ENCODE peak calls at places on chromosomes 7 and 10, in six cellular contexts. One of them, this sample, is unnamed.

GRCh38 chr10:5376450-5376849 is 11.7 kb downstream of the UCN3 start:
- DNase-seq in activated T-cell treated with anti-CD3 and anti-CD28 coated beads, Interleukin-2, amount 50 U/mL, for 24 hours: no peak
- DNase-seq in kidney glomerular epithelial cell: no peak
- DNase-seq in GM20000: no peak
- DNase-seq in Caki2: no peak
- DNase-seq in NAMALWA: no peak
- DNase-seq in this sample: no peak

GRCh38 chr7:101108330-101108857 is 18.5 kb upstream of the SERPINE1 start:
- DNase-seq in activated T-cell treated with anti-CD3 and anti-CD28 coated beads, Interleukin-2, amount 50 U/mL, for 24 hours: no peak
- DNase-seq in kidney glomerular epithelial cell: peak; percentile 69
- DNase-seq in GM20000: peak; percentile 54
- DNase-seq in Caki2: peak; percentile 89
- DNase-seq in NAMALWA: no peak
- DNase-seq in this sample: no peak

GRCh38 chr7:78968951-78969350 is 484.5 kb downstream of the MAGI2 start:
- DNase-seq in activated T-cell treated with anti-CD3 and anti-CD28 coated beads, Interleukin-2, amount 50 U/mL, for 24 hours: no peak
- DNase-seq in kidney glomerular epithelial cell: no peak
- DNase-seq in GM20000: no peak
- DNase-seq in Caki2: no peak
- DNase-seq in NAMALWA: no peak
- DNase-seq in this sample: peak; percentile 58

GRCh38 chr7:43636093-43636492 is 53.2 kb downstream of the STK17A start:
- DNase-seq in activated T-cell treated with anti-CD3 and anti-CD28 coated beads, Interleukin-2, amount 50 U/mL, for 24 hours: no peak
- DNase-seq in kidney glomerular epithelial cell: peak; percentile 80
- DNase-seq in GM20000: no peak
- DNase-seq in Caki2: no peak
- DNase-seq in NAMALWA: no peak
- DNase-seq in this sample: no peak

GRCh38 chr10:47025540-47026300 is 114.5 kb downstream of the PTPN20 start:
- DNase-seq in activated T-cell treated with anti-CD3 and anti-CD28 coated beads, Interleukin-2, amount 50 U/mL, for 24 hours: peak; percentile 20
- DNase-seq in kidney glomerular epithelial cell: no peak
- DNase-seq in GM20000: no peak
- DNase-seq in Caki2: no peak
- DNase-seq in NAMALWA: no peak
- DNase-seq in this sample: no peak

GRCh38 chr7:157849726-157850125 is 512.9 kb downstream of the DNAJB6 start:
- DNase-seq in activated T-cell treated with anti-CD3 and anti-CD28 coated beads, Interleukin-2, amount 50 U/mL, for 24 hours: no peak
- DNase-seq in kidney glomerular epithelial cell: no peak
- DNase-seq in GM20000: no peak
- DNase-seq in Caki2: no peak
- DNase-seq in NAMALWA: no peak
- DNase-seq in this sample: no peak

GRCh38 chr10:46048152-46048551 is 2.1 kb upstream of the MSMB start:
- DNase-seq in activated T-cell treated with anti-CD3 and anti-CD28 coated beads, Interleukin-2, amount 50 U/mL, for 24 hours: no peak
- DNase-seq in kidney glomerular epithelial cell: no peak
- DNase-seq in GM20000: no peak
- DNase-seq in Caki2: no peak
- DNase-seq in NAMALWA: no peak
- DNase-seq in this sample: no peak

GRCh38 chr7:120402801-120403200 is 129.8 kb downstream of the KCND2 start:
- DNase-seq in activated T-cell treated with anti-CD3 and anti-CD28 coated beads, Interleukin-2, amount 50 U/mL, for 24 hours: no peak
- DNase-seq in kidney glomerular epithelial cell: no peak
- DNase-seq in GM20000: no peak
- DNase-seq in Caki2: no peak
- DNase-seq in NAMALWA: no peak
- DNase-seq in this sample: no peak

GRCh38 chr10:62690703-62691102 is 113.8 kb upstream of the ADO start:
- DNase-seq in activated T-cell treated with anti-CD3 and anti-CD28 coated beads, Interleukin-2, amount 50 U/mL, for 24 hours: no peak
- DNase-seq in kidney glomerular epithelial cell: no peak
- DNase-seq in GM20000: no peak
- DNase-seq in Caki2: no peak
- DNase-seq in NAMALWA: peak; percentile 39
- DNase-seq in this sample: peak; percentile 20

GRCh38 chr7:41046221-41046761 is 656.6 kb downstream of the INHBA start:
- DNase-seq in activated T-cell treated with anti-CD3 and anti-CD28 coated beads, Interleukin-2, amount 50 U/mL, for 24 hours: no peak
- DNase-seq in kidney glomerular epithelial cell: no peak
- DNase-seq in GM20000: no peak
- DNase-seq in Caki2: no peak
- DNase-seq in NAMALWA: no peak
- DNase-seq in this sample: no peak

GRCh38 chr10:17989908-17990767 is 38.4 kb downstream of the SLC39A12 start:
- DNase-seq in activated T-cell treated with anti-CD3 and anti-CD28 coated beads, Interleukin-2, amount 50 U/mL, for 24 hours: no peak
- DNase-seq in kidney glomerular epithelial cell: peak; percentile 65
- DNase-seq in GM20000: peak; percentile 43
- DNase-seq in Caki2: peak; percentile 66
- DNase-seq in NAMALWA: peak; percentile 60
- DNase-seq in this sample: no peak

GRCh38 chr10:30999084-30999712 is 32.5 kb downstream of the ZNF438 start:
- DNase-seq in activated T-cell treated with anti-CD3 and anti-CD28 coated beads, Interleukin-2, amount 50 U/mL, for 24 hours: no peak
- DNase-seq in kidney glomerular epithelial cell: no peak
- DNase-seq in GM20000: no peak
- DNase-seq in Caki2: no peak
- DNase-seq in NAMALWA: no peak
- DNase-seq in this sample: no peak

GRCh38 chr10:63346015-63346441 is 119.7 kb downstream of the JMJD1C start:
- DNase-seq in activated T-cell treated with anti-CD3 and anti-CD28 coated beads, Interleukin-2, amount 50 U/mL, for 24 hours: no peak
- DNase-seq in kidney glomerular epithelial cell: no peak
- DNase-seq in GM20000: no peak
- DNase-seq in Caki2: no peak
- DNase-seq in NAMALWA: no peak
- DNase-seq in this sample: no peak

GRCh38 chr7:136874393-136875032 is 6.1 kb downstream of the CHRM2 start:
- DNase-seq in activated T-cell treated with anti-CD3 and anti-CD28 coated beads, Interleukin-2, amount 50 U/mL, for 24 hours: no peak
- DNase-seq in kidney glomerular epithelial cell: peak; percentile 5
- DNase-seq in GM20000: no peak
- DNase-seq in Caki2: peak; percentile 7
- DNase-seq in NAMALWA: peak; percentile 30
- DNase-seq in this sample: no peak

GRCh38 chr10:91034042-91034441 is 113.2 kb upstream of the ANKRD1 start:
- DNase-seq in activated T-cell treated with anti-CD3 and anti-CD28 coated beads, Interleukin-2, amount 50 U/mL, for 24 hours: no peak
- DNase-seq in kidney glomerular epithelial cell: no peak
- DNase-seq in GM20000: no peak
- DNase-seq in Caki2: no peak
- DNase-seq in NAMALWA: no peak
- DNase-seq in this sample: no peak